ENCODE peak calls at places on chromosomes 5 and 9, in four cellular contexts. R, D, U and B are unnamed samples.

GRCh38 chr9:4386819-4387218 is 87.0 kb upstream of the GLIS3 start:
- DNase-seq in R (no peak), D (no peak), U (no peak), B (no peak)

GRCh38 chr5:87302061-87302460 is 34.4 kb downstream of the RASA1 start:
- DNase-seq in R (peak), D (peak), U (no peak), B (no peak)

GRCh38 chr5:108238936-108239887 is 142.7 kb downstream of the FBXL17 start:
- DNase-seq in R (no peak), D (no peak), U (no peak), B (no peak)

GRCh38 chr5:30736642-30737041 is 456.8 kb upstream of the CDH6 start:
- DNase-seq in R (no peak), D (peak), U (no peak), B (no peak)

GRCh38 chr5:100693481-100693880 is 158.3 kb downstream of the FAM174A start:
- DNase-seq in R (no peak), D (no peak), U (no peak), B (no peak)

GRCh38 chr9:89519393-89519805 is 21.5 kb upstream of the SEMA4D start:
- DNase-seq in R (no peak), D (peak), U (no peak), B (no peak)

GRCh38 chr5:65925601-65926275 is 637 bp upstream of the ERBIN start:
- DNase-seq in R (peak), D (peak), U (peak), B (peak)

GRCh38 chr9:115135786-115136185 is 17.8 kb upstream of the TNC start:
- DNase-seq in R (peak), D (no peak), U (no peak), B (no peak)

GRCh38 chr5:83899351-83899970 is 178.8 kb upstream of the HAPLN1 start:
- DNase-seq in R (peak), D (no peak), U (no peak), B (no peak)

GRCh38 chr9:114908796-114909448 is 21.5 kb downstream of the TNFSF8 start:
- DNase-seq in R (peak), D (no peak), U (no peak), B (no peak)

GRCh38 chr5:174724484-174725260 is at the start of gene MSX2:
- DNase-seq in R (peak), D (peak), U (no peak), B (no peak)

GRCh38 chr9:37363124-37363523 is 59.4 kb upstream of the GRHPR start:
- DNase-seq in R (no peak), D (no peak), U (no peak), B (no peak)

GRCh38 chr9:80158150-80158549 is 586.4 kb downstream of the TLE4 start:
- DNase-seq in R (no peak), D (peak), U (no peak), B (no peak)

GRCh38 chr5:22908129-22908528 is 55.0 kb upstream of the CDH12 start:
- DNase-seq in R (no peak), D (no peak), U (no peak), B (no peak)

GRCh38 chr5:76542887-76543690 is 80.1 kb downstream of the F2RL2 start:
- DNase-seq in R (no peak), D (no peak), U (no peak), B (no peak)

GRCh38 chr9:17398351-17398750 is 180.5 kb upstream of the SH3GL2 start:
- DNase-seq in R (peak), D (no peak), U (no peak), B (no peak)

GRCh38 chr5:32108167-32108566 is 66.0 kb downstream of the GOLPH3 start:
- DNase-seq in R (no peak), D (no peak), U (no peak), B (no peak)

GRCh38 chr5:124411089-124411488 is 335.4 kb downstream of the ZNF608 start:
- DNase-seq in R (peak), D (no peak), U (no peak), B (no peak)

GRCh38 chr9:87599901-87600610 is 102.4 kb downstream of the DAPK1 start:
- DNase-seq in R (peak), D (peak), U (no peak), B (no peak)

GRCh38 chr9:72958485-72959266 is 5.8 kb upstream of the ALDH1A1 start:
- DNase-seq in R (no peak), D (no peak), U (no peak), B (no peak)

GRCh38 chr5:139696894-139697658 is 48.9 kb downstream of the CXXC5 start:
- DNase-seq in R (peak), D (peak), U (peak), B (peak)

GRCh38 chr9:123329329-123329955 is 26.6 kb upstream of the CRB2 start:
- DNase-seq in R (no peak), D (no peak), U (no peak), B (no peak)

GRCh38 chr5:40226906-40227305 is 452.8 kb upstream of the PTGER4 start:
- DNase-seq in R (no peak), D (no peak), U (no peak), B (no peak)

GRCh38 chr5:43227655-43228054 is 35.6 kb downstream of the NIM1K start:
- DNase-seq in R (peak), D (peak), U (peak), B (no peak)

GRCh38 chr9:128203024-128203841 is at the start of gene DNM1:
- DNase-seq in R (peak), D (peak), U (peak), B (peak)

GRCh38 chr5:158389786-158390185 is 530.8 kb upstream of the CLINT1 start:
- DNase-seq in R (peak), D (no peak), U (no peak), B (no peak)

GRCh38 chr5:134989291-134989830 is 21.7 kb downstream of the CATSPER3 start:
- DNase-seq in R (peak), D (no peak), U (no peak), B (no peak)

GRCh38 chr5:54135042-54135441 is 175.3 kb downstream of the ARL15 start:
- DNase-seq in R (peak), D (no peak), U (no peak), B (no peak)

GRCh38 chr9:98880311-98881015 is 63.2 kb upstream of the COL15A1 start:
- DNase-seq in R (no peak), D (no peak), U (no peak), B (no peak)

GRCh38 chr9:121478816-121479676 is 20.6 kb downstream of the GGTA1 start:
- DNase-seq in R (no peak), D (no peak), U (no peak), B (no peak)